ENCODE peak calls at places on chromosome 13, in nine cellular contexts. X is testis, P is kidney, R is sigmoid colon, Z is psoas muscle, E is heart left ventricle, W is A673, K is transverse colon, B is thyroid gland. T is an unnamed sample.

GRCh38 chr13:39073983-39074382 is 35.7 kb downstream of the NHLRC3 start:
- DNase-seq in X (no peak), B (no peak), R (no peak), W (no peak), P (no peak), E (no peak), Z (no peak), K (no peak), T (no peak)

GRCh38 chr13:102097708-102098107 is 304.1 kb downstream of the FGF14 start:
- DNase-seq in R (no peak), E (no peak), Z (no peak), B (no peak), X (no peak), P (no peak), K (no peak), W (no peak), T (no peak)

GRCh38 chr13:80668452-80668851 is 327.5 kb upstream of the SPRY2 start:
- DNase-seq in Z (no peak), W (no peak), K (no peak), P (no peak), X (no peak), B (no peak), R (no peak), E (no peak), T (no peak)

GRCh38 chr13:26895081-26895807 is 134.7 kb upstream of the GPR12 start:
- DNase-seq in W (no peak), R (no peak), P (peak), X (no peak), B (no peak), Z (no peak), E (no peak), K (no peak), T (no peak)

GRCh38 chr13:63472736-63473135 is 2057.1 kb upstream of the PCDH20 start:
- DNase-seq in R (no peak), Z (no peak), K (no peak), B (no peak), X (no peak), E (no peak), P (no peak), W (no peak), T (no peak)

GRCh38 chr13:50358221-50358620 is 343.0 kb downstream of the KCNRG start:
- DNase-seq in E (no peak), B (no peak), X (no peak), P (no peak), Z (no peak), R (no peak), W (no peak), K (no peak), T (no peak)

GRCh38 chr13:59345316-59345715 is 818.4 kb downstream of the DIAPH3 start:
- DNase-seq in Z (no peak), R (peak), W (peak), P (no peak), K (peak), E (peak), B (no peak), X (no peak), T (no peak)

GRCh38 chr13:21175656-21176194 is 627 bp downstream of the SKA3 start:
- DNase-seq in X (no peak), Z (no peak), E (no peak), R (no peak), P (no peak), B (no peak), K (no peak), W (peak), T (no peak)

DNA sequence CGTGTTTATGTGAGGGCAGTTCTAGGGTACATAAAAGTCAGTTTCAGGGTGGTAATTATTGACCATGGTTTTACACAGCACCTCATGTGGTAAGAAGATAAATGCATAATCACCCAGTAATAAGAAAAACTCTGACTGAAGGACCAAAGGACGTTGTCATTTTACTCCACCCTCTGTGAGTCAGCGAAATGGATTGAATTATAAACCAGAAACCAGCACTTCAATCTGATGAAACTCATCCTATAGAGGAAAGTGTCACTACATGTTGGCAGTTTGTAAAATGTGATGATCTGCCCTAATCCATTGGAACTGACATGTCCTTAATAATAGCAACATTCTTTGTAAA is 406.8 kb downstream of the KLF5 start:
- DNase-seq in P (no peak), Z (no peak), W (peak), X (no peak), B (no peak), E (no peak), K (peak), R (no peak), T (no peak)
- TF ChIP-seq CTCF in P (no peak), Z (no peak), W (no peak), X (no peak), B (no peak), E (no peak), K (peak), R (no peak), T (no peak)

DNA sequence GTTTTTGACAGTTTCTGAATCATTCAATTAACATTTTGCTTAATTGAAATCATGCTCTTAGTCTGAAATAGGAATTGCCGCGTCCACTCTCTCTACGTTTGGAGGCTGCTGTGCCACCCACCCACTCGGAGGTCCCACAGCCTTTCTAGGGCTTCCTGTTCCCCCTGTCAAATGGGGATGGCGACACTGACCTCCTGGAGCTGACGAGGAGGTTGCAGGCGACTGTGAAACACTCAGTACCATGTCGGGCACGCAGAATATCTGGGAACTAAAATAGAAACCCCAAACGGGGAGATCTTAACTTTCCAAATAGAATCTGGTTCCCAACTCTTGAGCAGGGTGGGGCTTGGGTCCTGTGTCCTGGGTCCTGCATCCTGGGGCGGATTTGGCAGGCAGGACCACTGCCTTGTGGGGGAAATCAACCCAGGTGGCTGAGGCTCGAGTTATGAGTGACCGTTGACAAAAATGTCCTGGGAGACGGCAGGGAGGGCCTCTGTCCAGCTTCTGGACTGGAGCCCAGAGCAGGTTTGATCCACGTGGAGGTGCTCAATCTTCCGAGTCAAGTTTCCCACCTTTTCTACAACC is 124.6 kb downstream of the RAB20 start:
- DNase-seq in R (no peak), E (no peak), B (no peak), W (no peak), P (no peak), K (no peak), Z (no peak), X (peak), T (no peak)
- H3K27ac ChIP-seq in R (peak), E (peak), B (no peak), W (no peak), P (no peak), K (no peak), Z (no peak), X (no peak), T (no peak)

GRCh38 chr13:33441015-33441414 is 155.5 kb upstream of the STARD13 start:
- DNase-seq in Z (no peak), B (peak), P (no peak), E (no peak), X (no peak), K (peak), W (peak), R (no peak), T (no peak)
- TF ChIP-seq CTCF in Z (no peak), B (peak), P (peak), E (no peak), X (no peak), K (peak), W (peak), R (no peak), T (no peak)

DNA sequence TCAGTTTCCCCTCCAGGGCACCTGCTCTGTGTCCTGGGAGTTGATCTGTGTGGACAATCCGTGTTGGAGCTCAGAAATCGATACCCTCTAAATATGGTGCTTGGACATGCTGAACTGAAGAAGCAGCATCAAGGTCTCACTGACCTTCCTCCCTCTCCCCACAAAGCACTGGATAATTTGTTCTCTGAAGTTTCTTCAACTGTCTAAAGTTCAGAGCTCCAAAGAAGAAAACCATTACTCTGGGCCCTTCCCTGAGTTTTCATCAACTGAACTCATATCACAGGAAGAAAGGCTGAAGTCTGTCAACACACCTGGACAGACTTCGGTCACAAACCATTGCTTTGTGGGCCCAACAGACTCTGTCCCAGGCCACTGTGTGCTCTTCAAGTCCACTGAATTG is 132.1 kb downstream of the RGCC start:
- DNase-seq in Z (no peak), K (no peak), W (no peak), X (no peak), R (no peak), E (no peak), B (no peak), P (no peak), T (no peak)
- H3K27ac ChIP-seq in Z (no peak), K (no peak), W (no peak), X (no peak), R (no peak), E (no peak), B (no peak), P (no peak), T (no peak)

DNA sequence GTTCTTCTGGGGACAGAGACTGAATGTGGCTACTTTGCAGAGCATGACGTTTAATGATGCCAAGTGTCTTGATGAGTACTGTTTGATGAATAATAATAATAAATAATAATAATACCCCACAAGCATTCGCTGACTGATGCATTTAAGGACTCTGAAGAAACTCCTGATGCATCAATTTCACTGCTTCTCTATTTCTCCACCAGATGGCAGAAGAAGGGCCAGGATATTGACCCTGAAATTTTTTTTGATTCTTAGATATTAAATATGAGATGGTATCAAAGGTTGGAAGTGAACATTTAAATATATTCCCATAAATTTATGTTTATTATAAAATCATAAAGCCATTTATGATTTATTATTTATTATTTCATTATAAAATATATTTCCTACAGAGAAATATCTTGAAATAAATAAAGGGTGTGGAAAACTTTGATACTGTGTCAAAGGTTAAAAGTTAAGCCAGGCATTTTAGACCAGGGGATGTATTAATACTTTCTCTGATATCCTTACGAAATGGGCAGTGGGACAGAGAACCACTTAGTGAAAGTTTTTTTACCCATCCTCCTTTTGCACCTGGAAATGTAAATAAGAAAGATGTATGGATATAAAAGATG is 170.9 kb downstream of the LACC1 start:
- DNase-seq in X (no peak), B (no peak), E (no peak), P (no peak), K (no peak), R (no peak), Z (no peak), W (peak), T (no peak)
- TF ChIP-seq CTCF in X (peak), B (peak), E (peak), P (peak), K (peak), R (peak), Z (peak), W (peak), T (peak)

GRCh38 chr13:31200636-31200970 is 828 bp downstream of the B3GLCT start:
- DNase-seq in E (peak), X (peak), W (peak), P (peak), B (peak), K (peak), R (peak), Z (peak), T (peak)
- H3K27ac ChIP-seq in E (peak), X (peak), W (peak), P (peak), B (peak), K (peak), R (peak), Z (peak), T (peak)

GRCh38 chr13:83815598-83815997 is 66.7 kb downstream of the SLITRK1 start:
- DNase-seq in X (no peak), R (no peak), B (no peak), P (no peak), Z (no peak), E (no peak), K (no peak), W (no peak), T (no peak)
- TF ChIP-seq CTCF in X (no peak), R (no peak), B (no peak), P (no peak), Z (no peak), E (no peak), K (no peak), W (no peak), T (no peak)

DNA sequence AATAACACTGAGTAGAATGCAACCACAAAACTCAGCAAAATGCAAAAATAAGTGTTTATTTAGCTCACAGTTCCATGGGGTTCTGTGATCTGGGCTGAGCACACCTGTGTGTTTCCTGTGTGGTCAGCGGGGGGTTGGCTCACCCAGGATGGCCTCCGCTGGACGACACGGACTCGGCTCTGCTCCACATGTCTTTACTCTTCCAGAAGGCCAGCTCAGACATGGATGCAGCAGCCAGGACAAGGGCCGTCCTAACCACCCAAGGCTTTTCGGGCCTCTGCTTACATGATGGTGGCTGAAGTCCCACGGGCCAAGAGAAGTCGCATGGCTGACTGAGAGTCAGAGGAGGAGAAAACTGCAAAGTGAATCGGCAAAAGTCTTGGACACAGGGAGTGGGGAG is 153.5 kb upstream of the IRS2 start:
- DNase-seq in R (no peak), E (no peak), Z (no peak), K (no peak), B (no peak), P (no peak), W (no peak), X (no peak), T (no peak)
- H3K27ac ChIP-seq in R (no peak), E (no peak), Z (no peak), K (no peak), B (no peak), P (no peak), W (no peak), X (no peak), T (no peak)